ENCODE peak calls at places on chromosomes 12 and 14, in seven cellular contexts. Q is body of pancreas; J is astrocyte; E is upper lobe of right lung; P is CD4-positive, alpha-beta T cell; G is AG10803; N is Peyer's patch. M is an unnamed sample.

GRCh38 chr12:98332626-98333025 is 182.8 kb upstream of the TMPO start:
- DNase-seq in Q (no peak), J (no peak), E (no peak), P (no peak), G (no peak), N (no peak), M (no peak)

GRCh38 chr12:111580737-111581136 is 18.4 kb downstream of the ATXN2 start:
- DNase-seq in Q (no peak), J (no peak), E (peak), P (no peak), G (no peak), N (no peak), M (no peak)

GRCh38 chr12:42180990-42181611 is 36.4 kb upstream of the GXYLT1 start:
- DNase-seq in Q (no peak), J (no peak), E (no peak), P (no peak), G (peak), N (no peak), M (no peak)

GRCh38 chr12:50589650-50590435 is 85.1 kb downstream of the DIP2B start:
- DNase-seq in Q (no peak), J (peak), E (no peak), P (peak), G (peak), N (no peak), M (no peak)

GRCh38 chr12:127594351-127594970 is 672.5 kb upstream of the TMEM132C start:
- DNase-seq in Q (no peak), J (no peak), E (no peak), P (no peak), G (no peak), N (no peak), M (no peak)

GRCh38 chr14:19878029-19878642 is 3.2 kb downstream of the OR4K2 start:
- DNase-seq in Q (no peak), J (no peak), E (no peak), P (no peak), G (no peak), N (no peak), M (no peak)

GRCh38 chr12:50402270-50403000 is 1.8 kb downstream of the LARP4 start:
- DNase-seq in Q (no peak), J (no peak), E (no peak), P (no peak), G (no peak), N (no peak), M (no peak)

GRCh38 chr12:95646781-95647184 is 95.5 kb upstream of the USP44 start:
- DNase-seq in Q (no peak), J (peak), E (no peak), P (no peak), G (peak), N (no peak), M (no peak)

GRCh38 chr12:44774815-44775411 is 101.2 kb downstream of the NELL2 start:
- DNase-seq in Q (peak), J (no peak), E (no peak), P (peak), G (peak), N (peak), M (no peak)

GRCh38 chr12:27274706-27275105 is 30.6 kb downstream of the STK38L start:
- DNase-seq in Q (no peak), J (peak), E (no peak), P (no peak), G (no peak), N (no peak), M (no peak)

GRCh38 chr12:65664715-65665250 is 159.5 kb upstream of the HMGA2 start:
- DNase-seq in Q (no peak), J (no peak), E (no peak), P (no peak), G (no peak), N (no peak), M (no peak)

GRCh38 chr14:58133739-58134138 is 18.3 kb downstream of the ARMH4 start:
- DNase-seq in Q (no peak), J (peak), E (no peak), P (no peak), G (peak), N (no peak), M (no peak)

GRCh38 chr12:113932411-113933196 is 33.5 kb downstream of the RBM19 start:
- DNase-seq in Q (no peak), J (peak), E (no peak), P (no peak), G (peak), N (no peak), M (no peak)

GRCh38 chr14:65103150-65103760 is 938 bp upstream of the MAX start:
- DNase-seq in Q (peak), J (no peak), E (no peak), P (no peak), G (peak), N (no peak), M (no peak)

GRCh38 chr12:51192284-51192671 is 19.3 kb upstream of the TFCP2 start:
- DNase-seq in Q (no peak), J (no peak), E (no peak), P (no peak), G (no peak), N (no peak), M (no peak)

GRCh38 chr14:68950111-68950510 is 29.0 kb downstream of the ACTN1 start:
- DNase-seq in Q (no peak), J (no peak), E (no peak), P (no peak), G (peak), N (no peak), M (peak)

GRCh38 chr14:25944020-25944419 is 653.8 kb downstream of the NOVA1 start:
- DNase-seq in Q (no peak), J (no peak), E (no peak), P (no peak), G (no peak), N (no peak), M (no peak)

GRCh38 chr14:46053221-46053620 is 598.4 kb downstream of the RPL10L start:
- DNase-seq in Q (no peak), J (no peak), E (no peak), P (no peak), G (no peak), N (no peak), M (no peak)

GRCh38 chr14:101857226-101857625 is 95.7 kb downstream of the PPP2R5C start:
- DNase-seq in Q (no peak), J (no peak), E (no peak), P (no peak), G (no peak), N (no peak), M (no peak)

GRCh38 chr14:69605761-69606160 is 5.6 kb upstream of the SUSD6 start:
- DNase-seq in Q (no peak), J (no peak), E (no peak), P (no peak), G (no peak), N (no peak), M (no peak)

GRCh38 chr12:21502164-21502496 is 541 bp downstream of the GOLT1B start:
- DNase-seq in Q (peak), J (peak), E (no peak), P (peak), G (peak), N (peak), M (no peak)

GRCh38 chr12:60059180-60059579 is 463.4 kb downstream of the SLC16A7 start:
- DNase-seq in Q (no peak), J (no peak), E (no peak), P (no peak), G (no peak), N (no peak), M (no peak)

GRCh38 chr12:51430196-51430895 is 5.7 kb downstream of the SLC4A8 start:
- DNase-seq in Q (peak), J (no peak), E (no peak), P (no peak), G (no peak), N (no peak), M (no peak)

GRCh38 chr14:41597647-41598046 is 9.0 kb upstream of the LRFN5 start:
- DNase-seq in Q (peak), J (no peak), E (no peak), P (no peak), G (no peak), N (no peak), M (no peak)

GRCh38 chr12:88577537-88577936 is 2.7 kb downstream of the KITLG start:
- DNase-seq in Q (no peak), J (peak), E (no peak), P (no peak), G (peak), N (no peak), M (no peak)

GRCh38 chr12:17038923-17039322 is 433.0 kb upstream of the LMO3 start:
- DNase-seq in Q (no peak), J (no peak), E (no peak), P (no peak), G (no peak), N (no peak), M (no peak)

GRCh38 chr12:91914701-91915100 is 230.9 kb downstream of the BTG1 start:
- DNase-seq in Q (no peak), J (no peak), E (no peak), P (no peak), G (peak), N (no peak), M (no peak)

GRCh38 chr12:64169999-64170398 is 52.1 kb downstream of the KICS2 start:
- DNase-seq in Q (no peak), J (no peak), E (no peak), P (no peak), G (no peak), N (no peak), M (no peak)

GRCh38 chr12:30417697-30418231 is 277.9 kb downstream of the IPO8 start:
- DNase-seq in Q (no peak), J (peak), E (no peak), P (no peak), G (peak), N (no peak), M (no peak)

GRCh38 chr14:76778546-76779215 is 17.4 kb downstream of the VASH1 start:
- DNase-seq in Q (no peak), J (no peak), E (no peak), P (no peak), G (no peak), N (peak), M (no peak)

GRCh38 chr12:24608637-24609285 is 340.1 kb downstream of the BCAT1 start:
- DNase-seq in Q (no peak), J (peak), E (no peak), P (no peak), G (no peak), N (no peak), M (no peak)

GRCh38 chr12:83958997-83959396 is 953.6 kb downstream of the SLC6A15 start:
- DNase-seq in Q (no peak), J (no peak), E (no peak), P (no peak), G (no peak), N (no peak), M (no peak)

GRCh38 chr14:39704581-39704980 is 272.3 kb upstream of the FBXO33 start:
- DNase-seq in Q (no peak), J (no peak), E (no peak), P (no peak), G (no peak), N (no peak), M (no peak)
- TF ChIP-seq CTCF in Q (no peak), J (no peak), E (no peak), P (no peak), G (no peak), N (no peak), M (no peak)

GRCh38 chr12:124525927-124526692 is 41.3 kb downstream of the NCOR2 start:
- DNase-seq in Q (no peak), J (no peak), E (no peak), P (no peak), G (no peak), N (no peak), M (no peak)

GRCh38 chr12:124530637-124531263 is 36.7 kb downstream of the NCOR2 start:
- DNase-seq in Q (no peak), J (no peak), E (no peak), P (no peak), G (no peak), N (no peak), M (no peak)

GRCh38 chr12:124529595-124530276 is 37.7 kb downstream of the NCOR2 start:
- DNase-seq in Q (no peak), J (no peak), E (no peak), P (no peak), G (no peak), N (no peak), M (no peak)

GRCh38 chr12:124525455-124525854 is 42.0 kb downstream of the NCOR2 start:
- DNase-seq in Q (peak), J (no peak), E (no peak), P (no peak), G (peak), N (no peak), M (no peak)

GRCh38 chr12:124527861-124528561 is 39.4 kb downstream of the NCOR2 start:
- DNase-seq in Q (no peak), J (no peak), E (no peak), P (no peak), G (peak), N (no peak), M (no peak)
- TF ChIP-seq CTCF in Q (no peak), J (peak), E (no peak), P (no peak), G (no peak), N (no peak), M (no peak)

GRCh38 chr12:1533205-1533601 is 61.2 kb downstream of the FBXL14 start:
- DNase-seq in Q (no peak), J (peak), E (no peak), P (no peak), G (peak), N (no peak), M (no peak)
- TF ChIP-seq CTCF in Q (no peak), J (no peak), E (no peak), P (no peak), G (peak), N (no peak), M (no peak)

DNA sequence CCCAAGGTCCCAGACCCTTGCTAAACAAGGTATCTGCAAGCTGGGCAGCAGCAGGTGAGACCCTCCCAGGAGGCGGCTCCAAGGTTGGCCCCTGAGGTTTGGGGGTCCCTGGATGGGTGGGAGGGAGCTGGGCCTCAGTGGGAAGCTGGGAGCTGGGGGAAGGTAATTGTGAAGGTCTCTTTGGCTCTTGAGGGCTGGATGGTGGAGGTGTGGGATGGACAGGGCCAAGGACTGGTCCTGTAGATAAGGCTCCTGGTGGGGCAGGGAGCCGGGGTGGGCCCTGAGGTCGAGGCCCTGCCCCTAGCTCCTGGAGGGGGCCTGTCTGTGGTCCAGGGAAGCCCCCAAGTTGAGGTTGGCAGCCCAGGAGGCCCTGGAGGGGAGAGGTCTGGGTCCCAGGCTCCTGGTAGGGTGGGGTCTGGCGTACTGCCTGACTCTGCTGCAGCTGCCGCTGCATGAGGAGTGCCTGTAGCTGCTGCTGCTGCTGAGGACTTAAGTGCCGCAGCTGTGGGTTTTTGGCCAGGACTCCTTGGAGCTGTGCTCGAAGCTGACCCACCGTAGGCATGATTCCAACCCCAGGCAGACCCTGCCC is 13.1 kb upstream of the PRKAG1 start:
- DNase-seq in Q (peak), J (no peak), E (no peak), P (no peak), G (no peak), N (no peak), M (no peak)
- TF ChIP-seq CTCF in Q (no peak), J (no peak), E (no peak), P (no peak), G (no peak), N (no peak), M (no peak)